ENCODE peak calls at places on chromosomes 5 and 9, in eight cellular contexts. One of them, this sample, is unnamed.

GRCh38 chr9:32782476-32783167 is 718 bp upstream of the TMEM215 start:
- DNase-seq in GM06990: no peak
- DNase-seq in mucosa of descending colon: no peak
- DNase-seq in BJ: no peak
- DNase-seq in AG09309: no peak
- DNase-seq in CD14-positive monocyte: no peak
- DNase-seq in dorsolateral prefrontal cortex: no peak
- DNase-seq in endothelial cell: peak
- DNase-seq in this sample: no peak

GRCh38 chr5:34497031-34497808 is 158.9 kb upstream of the RAI14 start:
- DNase-seq in GM06990: peak
- DNase-seq in mucosa of descending colon: peak
- DNase-seq in BJ: no peak
- DNase-seq in AG09309: no peak
- DNase-seq in CD14-positive monocyte: no peak
- DNase-seq in dorsolateral prefrontal cortex: no peak
- DNase-seq in endothelial cell: no peak
- DNase-seq in this sample: no peak

GRCh38 chr9:95801797-95802196 is 73.7 kb upstream of the ERCC6L2 start:
- DNase-seq in GM06990: no peak
- DNase-seq in mucosa of descending colon: no peak
- DNase-seq in BJ: no peak
- DNase-seq in AG09309: no peak
- DNase-seq in CD14-positive monocyte: no peak
- DNase-seq in dorsolateral prefrontal cortex: no peak
- DNase-seq in endothelial cell: no peak
- DNase-seq in this sample: no peak

GRCh38 chr9:137784641-137785513 is 92.7 kb upstream of the CACNA1B start:
- DNase-seq in GM06990: no peak
- DNase-seq in mucosa of descending colon: no peak
- DNase-seq in BJ: no peak
- DNase-seq in AG09309: no peak
- DNase-seq in CD14-positive monocyte: no peak
- DNase-seq in dorsolateral prefrontal cortex: no peak
- DNase-seq in endothelial cell: no peak
- DNase-seq in this sample: no peak

GRCh38 chr5:169914766-169915165 is 65.5 kb downstream of the INSYN2B start:
- DNase-seq in GM06990: no peak
- DNase-seq in mucosa of descending colon: no peak
- DNase-seq in BJ: no peak
- DNase-seq in AG09309: no peak
- DNase-seq in CD14-positive monocyte: no peak
- DNase-seq in dorsolateral prefrontal cortex: peak
- DNase-seq in endothelial cell: peak
- DNase-seq in this sample: no peak

GRCh38 chr5:43227655-43228054 is 35.6 kb downstream of the NIM1K start:
- DNase-seq in GM06990: no peak
- DNase-seq in mucosa of descending colon: no peak
- DNase-seq in BJ: no peak
- DNase-seq in AG09309: peak
- DNase-seq in CD14-positive monocyte: no peak
- DNase-seq in dorsolateral prefrontal cortex: no peak
- DNase-seq in endothelial cell: no peak
- DNase-seq in this sample: no peak

GRCh38 chr9:91056917-91057316 is 255.3 kb downstream of the SYK start:
- DNase-seq in GM06990: no peak
- DNase-seq in mucosa of descending colon: no peak
- DNase-seq in BJ: no peak
- DNase-seq in AG09309: no peak
- DNase-seq in CD14-positive monocyte: no peak
- DNase-seq in dorsolateral prefrontal cortex: no peak
- DNase-seq in endothelial cell: no peak
- DNase-seq in this sample: no peak

GRCh38 chr5:95083606-95084005 is 201.3 kb downstream of the MCTP1 start:
- DNase-seq in GM06990: no peak
- DNase-seq in mucosa of descending colon: no peak
- DNase-seq in BJ: no peak
- DNase-seq in AG09309: no peak
- DNase-seq in CD14-positive monocyte: no peak
- DNase-seq in dorsolateral prefrontal cortex: no peak
- DNase-seq in endothelial cell: no peak
- DNase-seq in this sample: no peak

GRCh38 chr9:129697956-129698757 is 32.7 kb downstream of the PRRX2 start:
- DNase-seq in GM06990: no peak
- DNase-seq in mucosa of descending colon: no peak
- DNase-seq in BJ: no peak
- DNase-seq in AG09309: no peak
- DNase-seq in CD14-positive monocyte: no peak
- DNase-seq in dorsolateral prefrontal cortex: no peak
- DNase-seq in endothelial cell: no peak
- DNase-seq in this sample: no peak

GRCh38 chr9:137286980-137287383 is 9.5 kb downstream of the TOR4A start:
- DNase-seq in GM06990: peak
- DNase-seq in mucosa of descending colon: peak
- DNase-seq in BJ: no peak
- DNase-seq in AG09309: no peak
- DNase-seq in CD14-positive monocyte: no peak
- DNase-seq in dorsolateral prefrontal cortex: no peak
- DNase-seq in endothelial cell: peak
- DNase-seq in this sample: peak

GRCh38 chr9:90009447-90009846 is 404.6 kb downstream of the GADD45G start:
- DNase-seq in GM06990: no peak
- DNase-seq in mucosa of descending colon: no peak
- DNase-seq in BJ: no peak
- DNase-seq in AG09309: no peak
- DNase-seq in CD14-positive monocyte: peak
- DNase-seq in dorsolateral prefrontal cortex: no peak
- DNase-seq in endothelial cell: no peak
- DNase-seq in this sample: peak

GRCh38 chr9:133160742-133161541 is 2.8 kb downstream of the GBGT1 start:
- DNase-seq in GM06990: no peak
- DNase-seq in mucosa of descending colon: peak
- DNase-seq in BJ: no peak
- DNase-seq in AG09309: no peak
- DNase-seq in CD14-positive monocyte: no peak
- DNase-seq in dorsolateral prefrontal cortex: peak
- DNase-seq in endothelial cell: peak
- DNase-seq in this sample: peak

GRCh38 chr5:123755587-123756324 is 243.8 kb downstream of the CSNK1G3 start:
- DNase-seq in GM06990: no peak
- DNase-seq in mucosa of descending colon: no peak
- DNase-seq in BJ: peak
- DNase-seq in AG09309: no peak
- DNase-seq in CD14-positive monocyte: no peak
- DNase-seq in dorsolateral prefrontal cortex: no peak
- DNase-seq in endothelial cell: no peak
- DNase-seq in this sample: no peak

GRCh38 chr5:119323630-119324000 is 32.2 kb upstream of the TNFAIP8 start:
- DNase-seq in GM06990: no peak
- DNase-seq in mucosa of descending colon: no peak
- DNase-seq in BJ: no peak
- DNase-seq in AG09309: no peak
- DNase-seq in CD14-positive monocyte: no peak
- DNase-seq in dorsolateral prefrontal cortex: no peak
- DNase-seq in endothelial cell: no peak
- DNase-seq in this sample: no peak

GRCh38 chr9:4137755-4138154 is 162.1 kb downstream of the GLIS3 start:
- DNase-seq in GM06990: no peak
- DNase-seq in mucosa of descending colon: no peak
- DNase-seq in BJ: peak
- DNase-seq in AG09309: peak
- DNase-seq in CD14-positive monocyte: no peak
- DNase-seq in dorsolateral prefrontal cortex: no peak
- DNase-seq in endothelial cell: no peak
- DNase-seq in this sample: no peak

GRCh38 chr5:5342784-5343183 is 79.7 kb upstream of the ICE1 start:
- DNase-seq in GM06990: no peak
- DNase-seq in mucosa of descending colon: no peak
- DNase-seq in BJ: peak
- DNase-seq in AG09309: peak
- DNase-seq in CD14-positive monocyte: no peak
- DNase-seq in dorsolateral prefrontal cortex: no peak
- DNase-seq in endothelial cell: no peak
- DNase-seq in this sample: no peak

GRCh38 chr9:27817747-27818146 is 244.5 kb upstream of the C9orf72 start:
- DNase-seq in GM06990: no peak
- DNase-seq in mucosa of descending colon: no peak
- DNase-seq in BJ: no peak
- DNase-seq in AG09309: no peak
- DNase-seq in CD14-positive monocyte: no peak
- DNase-seq in dorsolateral prefrontal cortex: no peak
- DNase-seq in endothelial cell: no peak
- DNase-seq in this sample: no peak

GRCh38 chr5:142170254-142170953 is 61.8 kb downstream of the NDFIP1 start:
- DNase-seq in GM06990: no peak
- DNase-seq in mucosa of descending colon: no peak
- DNase-seq in BJ: no peak
- DNase-seq in AG09309: no peak
- DNase-seq in CD14-positive monocyte: no peak
- DNase-seq in dorsolateral prefrontal cortex: no peak
- DNase-seq in endothelial cell: no peak
- DNase-seq in this sample: no peak

GRCh38 chr5:116242363-116242762 is 157.5 kb downstream of the COMMD10 start:
- DNase-seq in GM06990: no peak
- DNase-seq in mucosa of descending colon: no peak
- DNase-seq in BJ: no peak
- DNase-seq in AG09309: no peak
- DNase-seq in CD14-positive monocyte: no peak
- DNase-seq in dorsolateral prefrontal cortex: no peak
- DNase-seq in endothelial cell: no peak
- DNase-seq in this sample: no peak

GRCh38 chr5:127947886-127948285 is 135.7 kb upstream of the SLC12A2 start:
- DNase-seq in GM06990: no peak
- DNase-seq in mucosa of descending colon: no peak
- DNase-seq in BJ: no peak
- DNase-seq in AG09309: no peak
- DNase-seq in CD14-positive monocyte: no peak
- DNase-seq in dorsolateral prefrontal cortex: no peak
- DNase-seq in endothelial cell: no peak
- DNase-seq in this sample: no peak

GRCh38 chr5:151219138-151219537 is 4.8 kb downstream of the CCDC69 start:
- DNase-seq in GM06990: no peak
- DNase-seq in mucosa of descending colon: no peak
- DNase-seq in BJ: no peak
- DNase-seq in AG09309: no peak
- DNase-seq in CD14-positive monocyte: no peak
- DNase-seq in dorsolateral prefrontal cortex: no peak
- DNase-seq in endothelial cell: no peak
- DNase-seq in this sample: no peak

GRCh38 chr5:154819546-154819945 is 30.9 kb downstream of the FAXDC2 start:
- DNase-seq in GM06990: no peak
- DNase-seq in mucosa of descending colon: no peak
- DNase-seq in BJ: no peak
- DNase-seq in AG09309: no peak
- DNase-seq in CD14-positive monocyte: no peak
- DNase-seq in dorsolateral prefrontal cortex: no peak
- DNase-seq in endothelial cell: no peak
- DNase-seq in this sample: no peak

DNA sequence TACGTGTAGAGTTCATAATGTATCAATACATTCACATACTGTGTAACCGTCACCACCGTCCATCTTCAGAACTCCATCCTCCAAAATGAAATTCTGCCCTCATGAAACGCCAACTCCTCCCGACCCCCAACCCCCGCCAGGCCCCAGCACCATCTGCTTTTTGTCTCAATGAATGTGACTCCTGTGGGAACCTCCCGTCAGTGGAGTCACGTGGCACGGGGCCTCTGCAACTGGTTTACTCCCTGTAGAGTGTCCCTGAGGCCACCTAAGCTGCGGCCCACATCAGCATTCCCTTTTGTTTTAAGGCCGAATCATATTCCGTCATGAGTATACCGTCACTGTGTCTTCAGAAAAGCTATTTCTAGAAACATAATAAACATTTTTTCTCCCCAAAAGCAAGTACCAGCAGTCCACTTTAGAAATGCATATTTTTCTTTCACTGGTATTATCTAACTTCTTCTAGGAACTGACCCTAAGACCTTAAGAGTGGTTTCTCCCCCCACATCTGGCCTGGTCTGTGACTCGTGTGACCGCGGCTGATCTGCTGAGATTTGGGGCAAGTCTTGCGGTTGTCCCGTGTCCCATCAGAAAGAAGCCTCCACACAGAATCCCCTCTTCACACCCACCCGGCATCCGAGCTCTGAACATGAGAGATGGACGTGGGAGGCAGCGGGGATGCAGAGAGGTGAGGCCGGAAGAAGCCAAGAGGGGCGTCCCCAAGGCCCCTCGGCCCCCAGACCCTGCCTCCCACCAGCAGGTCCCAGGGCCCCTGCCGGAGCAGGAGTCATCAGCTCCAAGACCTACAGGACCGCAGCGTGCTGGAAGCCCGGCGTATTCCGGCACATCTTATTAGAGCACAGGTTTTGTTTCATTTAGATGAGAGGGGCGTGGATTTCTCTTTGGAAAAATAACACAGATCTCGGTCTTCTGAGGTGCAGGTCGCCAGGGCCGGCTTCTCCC is 38.3 kb downstream of the SLC6A3 start:
- DNase-seq in GM06990: no peak
- DNase-seq in mucosa of descending colon: no peak
- DNase-seq in BJ: no peak
- DNase-seq in AG09309: no peak
- DNase-seq in CD14-positive monocyte: no peak
- DNase-seq in dorsolateral prefrontal cortex: no peak
- DNase-seq in endothelial cell: no peak
- DNase-seq in this sample: no peak
- TF ChIP-seq CTCF in GM06990: no peak
- TF ChIP-seq CTCF in mucosa of descending colon: no peak
- TF ChIP-seq CTCF in BJ: no peak
- TF ChIP-seq CTCF in AG09309: no peak
- TF ChIP-seq CTCF in CD14-positive monocyte: no peak
- TF ChIP-seq CTCF in dorsolateral prefrontal cortex: no peak
- TF ChIP-seq CTCF in endothelial cell: no peak
- TF ChIP-seq CTCF in this sample: no peak

GRCh38 chr5:53035868-53036381 is 46.8 kb downstream of the ITGA2 start:
- DNase-seq in GM06990: no peak
- DNase-seq in mucosa of descending colon: no peak
- DNase-seq in BJ: no peak
- DNase-seq in AG09309: no peak
- DNase-seq in CD14-positive monocyte: no peak
- DNase-seq in dorsolateral prefrontal cortex: no peak
- DNase-seq in endothelial cell: peak
- DNase-seq in this sample: peak
- TF ChIP-seq CTCF in GM06990: peak
- TF ChIP-seq CTCF in mucosa of descending colon: no peak
- TF ChIP-seq CTCF in BJ: peak
- TF ChIP-seq CTCF in AG09309: no peak
- TF ChIP-seq CTCF in CD14-positive monocyte: peak
- TF ChIP-seq CTCF in dorsolateral prefrontal cortex: no peak
- TF ChIP-seq CTCF in endothelial cell: peak
- TF ChIP-seq CTCF in this sample: peak

GRCh38 chr5:173281910-173282309 is 46.3 kb downstream of the STC2 start:
- DNase-seq in GM06990: no peak
- DNase-seq in mucosa of descending colon: no peak
- DNase-seq in BJ: no peak
- DNase-seq in AG09309: no peak
- DNase-seq in CD14-positive monocyte: no peak
- DNase-seq in dorsolateral prefrontal cortex: no peak
- DNase-seq in endothelial cell: peak
- DNase-seq in this sample: no peak
- TF ChIP-seq CTCF in GM06990: peak
- TF ChIP-seq CTCF in mucosa of descending colon: no peak
- TF ChIP-seq CTCF in BJ: peak
- TF ChIP-seq CTCF in AG09309: peak
- TF ChIP-seq CTCF in CD14-positive monocyte: no peak
- TF ChIP-seq CTCF in dorsolateral prefrontal cortex: no peak
- TF ChIP-seq CTCF in endothelial cell: peak
- TF ChIP-seq CTCF in this sample: no peak

GRCh38 chr5:53482717-53483638 is 2.5 kb downstream of the FST start:
- DNase-seq in GM06990: peak
- DNase-seq in mucosa of descending colon: peak
- DNase-seq in BJ: no peak
- DNase-seq in AG09309: no peak
- DNase-seq in CD14-positive monocyte: no peak
- DNase-seq in dorsolateral prefrontal cortex: no peak
- DNase-seq in endothelial cell: peak
- DNase-seq in this sample: peak
- TF ChIP-seq CTCF in GM06990: peak
- TF ChIP-seq CTCF in mucosa of descending colon: no peak
- TF ChIP-seq CTCF in BJ: peak
- TF ChIP-seq CTCF in AG09309: peak
- TF ChIP-seq CTCF in CD14-positive monocyte: no peak
- TF ChIP-seq CTCF in dorsolateral prefrontal cortex: no peak
- TF ChIP-seq CTCF in endothelial cell: no peak
- TF ChIP-seq CTCF in this sample: no peak